ENCODE peak calls at places on chromosome 5, in seven cellular contexts. C is neuronal stem cell, V is H9, Z is IMR-90, N is mesendoderm, P is H1, U is mesenchymal stem cell. K is an unnamed sample.

GRCh38 chr5:127757576-127757975 is 54.4 kb downstream of the CCDC192 start:
- DNase-seq in U (peak; percentile 71), P (no peak), C (peak; percentile 6), N (peak; percentile 59), Z (peak; percentile 65), V (no peak), K (no peak)

GRCh38 chr5:137891849-137892248 is 2.6 kb downstream of the PKD2L2 start:
- DNase-seq in U (no peak), C (no peak), V (no peak), P (no peak), N (no peak), Z (no peak), K (no peak)

GRCh38 chr5:52920929-52921328 is 68.2 kb upstream of the ITGA2 start:
- DNase-seq in U (no peak), N (no peak), C (no peak), Z (peak; percentile 54), P (no peak), V (no peak), K (no peak)

GRCh38 chr5:129804705-129805104 is 56.8 kb downstream of the MINAR2 start:
- DNase-seq in U (no peak), P (no peak), N (peak; percentile 13), C (no peak), V (peak; percentile 49), Z (no peak), K (no peak)

GRCh38 chr5:1127991-1128785 is 16.3 kb upstream of the SLC12A7 start:
- DNase-seq in N (no peak), V (no peak), P (no peak), U (peak; percentile 97), C (no peak), Z (no peak), K (no peak)

GRCh38 chr5:178346607-178347334 is 114.2 kb upstream of the PHYKPL start:
- DNase-seq in P (no peak), U (no peak), C (no peak), N (no peak), V (no peak), Z (no peak), K (no peak)

GRCh38 chr5:34695275-34696032 is 39.3 kb downstream of the RAI14 start:
- DNase-seq in U (peak; percentile 71), N (no peak), V (no peak), C (no peak), P (no peak), Z (no peak), K (no peak)

GRCh38 chr5:141349917-141350619 is at the start of gene PCDHGB1:
- DNase-seq in Z (peak; percentile 71), P (no peak), C (no peak), U (peak; percentile 15), V (peak; percentile 87), N (peak; percentile 85), K (no peak)

GRCh38 chr5:151570512-151571269 is 20.4 kb downstream of the FAT2 start:
- DNase-seq in N (peak; percentile 73), C (no peak), U (no peak), P (no peak), Z (no peak), V (peak; percentile 53), K (peak; percentile 69)

GRCh38 chr5:14358536-14358935 is 215.4 kb downstream of the TRIO start:
- DNase-seq in Z (no peak), U (no peak), V (no peak), C (no peak), P (no peak), N (no peak), K (no peak)

GRCh38 chr5:89893546-89893945 is 516.0 kb downstream of the CETN3 start:
- DNase-seq in P (no peak), U (no peak), N (no peak), Z (no peak), V (no peak), C (no peak), K (no peak)

GRCh38 chr5:177595026-177595585 is 3.1 kb downstream of the TMED9 start:
- DNase-seq in Z (no peak), V (no peak), C (no peak), P (no peak), N (no peak), U (no peak), K (no peak)

GRCh38 chr5:3035452-3035851 is 284.0 kb upstream of the IRX2 start:
- DNase-seq in C (no peak), V (no peak), U (no peak), Z (no peak), N (no peak), P (no peak), K (no peak)

GRCh38 chr5:3034881-3035280 is 283.4 kb upstream of the IRX2 start:
- DNase-seq in N (no peak), Z (no peak), U (no peak), C (no peak), V (no peak), P (no peak), K (no peak)

GRCh38 chr5:3033033-3033755 is 281.7 kb upstream of the IRX2 start:
- DNase-seq in V (no peak), N (peak; percentile 4), Z (no peak), U (no peak), P (no peak), C (no peak), K (no peak)

GRCh38 chr5:3036041-3036440 is 284.6 kb upstream of the IRX2 start:
- DNase-seq in Z (no peak), N (no peak), C (no peak), P (no peak), V (no peak), U (no peak), K (no peak)

DNA sequence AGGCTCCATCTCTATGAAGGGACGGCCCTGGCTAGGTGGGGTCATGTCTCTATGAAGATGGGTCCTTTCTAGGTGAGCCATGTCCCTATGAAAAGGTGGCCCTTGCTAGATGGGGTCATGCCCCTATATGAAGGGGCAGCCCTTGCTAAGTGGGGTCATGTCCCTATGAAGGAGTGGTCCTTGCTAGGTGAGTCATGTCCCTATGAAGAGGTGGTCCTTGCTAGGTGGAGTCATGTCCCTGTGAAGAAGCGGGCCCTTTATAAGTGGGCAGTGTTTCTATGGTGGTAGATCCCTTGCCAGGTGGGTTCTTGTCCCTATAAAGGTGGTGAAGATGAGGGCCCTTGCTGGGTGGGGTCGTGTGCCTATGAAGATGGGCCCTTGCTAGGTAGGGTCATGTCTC is 283.0 kb upstream of the IRX2 start:
- DNase-seq in Z (no peak), U (no peak), C (no peak), P (no peak), N (no peak), V (no peak), K (no peak)
- H2BK120ac ChIP-seq in Z (no peak overlapping the region), U (no peak overlapping the region), C (no peak overlapping the region), P (no peak overlapping the region), N (no peak overlapping the region), V (no peak overlapping the region), K (no peak overlapping the region)

DNA sequence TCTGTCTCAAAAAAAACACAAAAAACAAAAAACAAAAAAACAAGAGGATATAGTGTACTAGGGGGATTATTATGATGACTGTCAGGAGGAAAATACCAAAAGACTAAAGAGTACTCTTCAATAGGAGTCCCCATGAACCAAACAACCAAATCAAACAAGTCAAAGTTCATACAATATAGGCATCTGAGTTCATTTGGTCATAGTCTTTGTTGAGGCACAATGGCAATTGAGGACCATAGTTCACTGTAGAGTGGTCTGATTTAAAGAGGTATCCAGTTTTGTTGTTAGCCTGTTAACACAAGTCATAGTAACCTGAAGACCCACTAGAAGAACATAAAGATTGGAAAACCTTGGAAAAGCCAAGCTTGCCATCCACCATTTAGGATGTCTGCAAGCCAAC is 11.3 kb upstream of the UBTD2 start:
- DNase-seq in P (no peak), C (no peak), V (no peak), N (no peak), U (no peak), Z (no peak), K (no peak)
- H2BK120ac ChIP-seq in P (no peak overlapping the region), C (no peak overlapping the region), V (no peak overlapping the region), N (no peak overlapping the region), U (no peak overlapping the region), Z (no peak overlapping the region), K (no peak overlapping the region)

GRCh38 chr5:132339502-132339901 is 30.0 kb upstream of the SLC22A5 start:
- DNase-seq in C (no peak), U (no peak), V (no peak), N (no peak), P (no peak), Z (no peak), K (no peak)
- H2BK120ac ChIP-seq in C (no peak overlapping the region), U (no peak overlapping the region), V (no peak overlapping the region), N (no peak overlapping the region), P (no peak overlapping the region), Z (no peak overlapping the region), K (no peak overlapping the region)

DNA sequence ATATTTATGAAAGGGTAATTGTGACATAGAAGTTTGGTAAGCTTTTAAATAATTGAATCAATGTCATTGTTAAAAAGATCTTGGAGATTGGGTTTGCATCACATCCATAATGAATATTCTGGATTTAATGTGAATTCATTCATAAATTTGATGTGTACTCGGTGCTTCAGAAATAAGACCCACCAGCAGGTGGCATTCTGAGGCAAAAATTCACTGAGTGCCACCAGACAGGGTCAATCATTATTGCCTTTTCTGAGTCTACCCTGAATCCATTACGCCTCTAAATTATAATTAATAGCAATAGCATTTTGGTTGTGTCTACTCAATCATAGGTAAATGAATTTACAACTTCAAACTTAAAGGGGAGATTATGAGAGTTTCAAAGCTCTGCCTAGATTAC is 1.0 kb downstream of the TRPC7 start:
- DNase-seq in U (no peak), V (no peak), C (no peak), P (no peak), N (no peak), Z (no peak), K (no peak)
- H2BK120ac ChIP-seq in U (no peak overlapping the region), V (no peak overlapping the region), C (no peak overlapping the region), P (no peak overlapping the region), N (no peak overlapping the region), Z (no peak overlapping the region), K (no peak overlapping the region)

DNA sequence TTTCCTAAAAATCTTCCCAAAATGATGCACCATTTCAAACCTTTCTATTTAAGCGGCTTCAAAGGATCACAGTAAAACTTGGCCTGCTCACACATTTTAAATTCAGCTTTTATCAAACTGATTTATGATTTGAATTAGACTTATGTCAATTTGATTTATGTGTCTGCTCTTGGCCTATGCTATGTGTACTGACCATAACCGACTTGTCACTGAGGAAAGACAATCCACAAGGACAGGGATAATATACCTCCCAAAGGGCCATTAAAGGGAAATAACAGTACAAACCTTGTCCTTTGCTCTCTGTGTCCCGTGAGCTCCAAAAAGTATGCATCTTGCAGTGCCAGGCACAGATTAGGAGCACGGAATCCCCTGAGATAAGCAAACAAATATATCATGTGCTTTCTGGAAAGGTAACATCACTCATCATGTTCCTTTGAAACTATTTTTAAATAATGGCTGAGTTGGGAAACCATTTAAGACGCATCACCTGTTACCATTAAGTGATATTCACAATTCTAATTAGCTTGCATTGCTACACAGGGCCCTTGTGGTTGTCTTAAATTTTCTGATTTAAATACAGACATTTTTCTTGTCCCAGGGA is 31.9 kb upstream of the FTMT start:
- DNase-seq in V (no peak), P (no peak), U (no peak), C (no peak), Z (no peak), N (no peak), K (no peak)
- H2BK120ac ChIP-seq in V (no peak overlapping the region), P (no peak overlapping the region), U (no peak overlapping the region), C (no peak overlapping the region), Z (no peak overlapping the region), N (no peak overlapping the region), K (no peak overlapping the region)

K was measured in trophoblast cell.